ENCODE peak calls at places on chromosomes 13 and 19, in seven cellular contexts. W is H9, R is neural progenitor cell, I is PC-3, H is keratinocyte, P is kidney, S is GM12878. J is an unnamed sample.

GRCh38 chr19:33064117-33064777 is 441 bp downstream of the RHPN2 start:
- DNase-seq in W (peak; percentile 75), R (no peak), I (peak; percentile 29), H (no peak), P (peak; percentile 89), S (no peak), J (no peak)

GRCh38 chr13:87923713-87924112 is 252.5 kb downstream of the SLITRK5 start:
- DNase-seq in W (no peak), R (no peak), I (no peak), H (no peak), P (no peak), S (no peak), J (no peak)

GRCh38 chr19:51552996-51553725 is 17.9 kb upstream of the ZNF175 start:
- DNase-seq in W (peak; percentile 91), R (peak; percentile 88), I (peak; percentile 84), H (no peak), P (peak; percentile 80), S (no peak), J (peak; percentile 20)

GRCh38 chr13:94607939-94608338 is 6.3 kb downstream of the GPR180 start:
- DNase-seq in W (no peak), R (no peak), I (no peak), H (no peak), P (no peak), S (no peak), J (no peak)

GRCh38 chr13:44212633-44213387 is 160.8 kb upstream of the SERP2 start:
- DNase-seq in W (no peak), R (no peak), I (no peak), H (no peak), P (no peak), S (no peak), J (no peak)

GRCh38 chr19:19652482-19653295 is 9.2 kb upstream of the GMIP start:
- DNase-seq in W (no peak), R (no peak), I (peak; percentile 29), H (no peak), P (no peak), S (no peak), J (no peak)

GRCh38 chr19:19539738-19540703 is 2.0 kb downstream of the CILP2 start:
- DNase-seq in W (peak; percentile 94), R (peak; percentile 59), I (peak; percentile 50), H (peak; percentile 40), P (peak; percentile 87), S (no peak), J (no peak)

GRCh38 chr13:90047600-90047999 is 1299.9 kb upstream of the MIR17HG start:
- DNase-seq in W (no peak), R (no peak), I (no peak), H (no peak), P (no peak), S (no peak), J (no peak)

GRCh38 chr13:97466782-97467181 is 32.8 kb downstream of the RAP2A start:
- DNase-seq in W (no peak), R (no peak), I (no peak), H (no peak), P (no peak), S (no peak), J (no peak)

GRCh38 chr19:45117167-45117594 is 24.2 kb downstream of the PPP1R37 start:
- DNase-seq in W (no peak), R (peak; percentile 63), I (no peak), H (no peak), P (no peak), S (peak; percentile 73), J (no peak)

GRCh38 chr13:50365683-50366391 is 350.6 kb downstream of the KCNRG start:
- DNase-seq in W (no peak), R (no peak), I (peak; percentile 76), H (no peak), P (no peak), S (peak; percentile 67), J (no peak)

GRCh38 chr19:48495391-48495790 is 16.2 kb downstream of the LMTK3 start:
- DNase-seq in W (no peak), R (no peak), I (no peak), H (no peak), P (no peak), S (no peak), J (no peak)

GRCh38 chr13:28531195-28531955 is 36.4 kb upstream of the FLT1 start:
- DNase-seq in W (no peak), R (peak; percentile 79), I (peak; percentile 8), H (no peak), P (no peak), S (no peak), J (no peak)

GRCh38 chr13:87671031-87671823 is at the start of gene SLITRK5:
- DNase-seq in W (peak; percentile 88), R (peak; percentile 90), I (peak; percentile 74), H (no peak), P (peak; percentile 81), S (no peak), J (peak; percentile 57)

GRCh38 chr19:58279925-58280316 is 1.2 kb downstream of the ZNF8 start:
- DNase-seq in W (no peak), R (no peak), I (no peak), H (no peak), P (no peak), S (no peak), J (no peak)

DNA sequence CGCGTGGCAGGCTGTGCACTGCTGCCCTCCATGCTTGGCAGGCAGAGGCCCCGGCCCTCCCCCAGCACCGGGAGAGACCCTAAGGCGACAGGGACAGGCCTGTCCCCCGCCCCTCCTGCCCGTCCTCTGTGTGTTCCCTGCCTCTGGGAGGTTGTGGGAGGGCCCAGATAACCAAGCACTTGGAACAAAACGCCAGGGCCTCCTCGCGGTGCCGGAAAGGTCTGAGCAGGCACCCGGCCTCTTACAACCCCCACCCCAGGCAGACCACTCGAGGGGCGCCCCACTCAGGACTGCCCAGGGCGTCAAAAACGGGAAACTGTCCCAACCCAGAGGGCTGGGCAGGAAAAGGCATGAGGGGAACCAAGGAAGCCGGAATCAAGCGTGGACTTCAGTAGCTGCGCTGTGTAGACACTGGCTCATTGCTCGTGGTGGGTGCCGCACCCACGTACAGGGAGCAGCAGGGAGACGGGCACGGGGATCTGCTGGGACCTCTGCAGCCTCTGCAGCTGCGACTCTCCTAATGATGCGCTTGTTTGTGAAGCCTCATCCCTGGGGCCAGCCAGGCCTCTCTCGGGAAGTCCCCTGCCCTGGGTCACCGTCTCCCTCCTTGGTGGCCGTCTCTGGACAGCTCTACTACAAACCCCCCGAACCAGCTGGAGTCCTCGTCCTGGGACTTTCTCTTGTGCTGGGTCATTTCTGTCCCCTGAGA is 20.0 kb downstream of the GNA11 start:
- DNase-seq in W (no peak), R (no peak), I (no peak), H (no peak), P (peak; percentile 71), S (no peak), J (no peak)
- H3K9ac ChIP-seq in W (no peak overlapping the region), R (peak overlapping the region; percentile 3), I (no peak overlapping the region), H (no peak overlapping the region), P (no peak overlapping the region), S (no peak overlapping the region), J (no peak overlapping the region)

DNA sequence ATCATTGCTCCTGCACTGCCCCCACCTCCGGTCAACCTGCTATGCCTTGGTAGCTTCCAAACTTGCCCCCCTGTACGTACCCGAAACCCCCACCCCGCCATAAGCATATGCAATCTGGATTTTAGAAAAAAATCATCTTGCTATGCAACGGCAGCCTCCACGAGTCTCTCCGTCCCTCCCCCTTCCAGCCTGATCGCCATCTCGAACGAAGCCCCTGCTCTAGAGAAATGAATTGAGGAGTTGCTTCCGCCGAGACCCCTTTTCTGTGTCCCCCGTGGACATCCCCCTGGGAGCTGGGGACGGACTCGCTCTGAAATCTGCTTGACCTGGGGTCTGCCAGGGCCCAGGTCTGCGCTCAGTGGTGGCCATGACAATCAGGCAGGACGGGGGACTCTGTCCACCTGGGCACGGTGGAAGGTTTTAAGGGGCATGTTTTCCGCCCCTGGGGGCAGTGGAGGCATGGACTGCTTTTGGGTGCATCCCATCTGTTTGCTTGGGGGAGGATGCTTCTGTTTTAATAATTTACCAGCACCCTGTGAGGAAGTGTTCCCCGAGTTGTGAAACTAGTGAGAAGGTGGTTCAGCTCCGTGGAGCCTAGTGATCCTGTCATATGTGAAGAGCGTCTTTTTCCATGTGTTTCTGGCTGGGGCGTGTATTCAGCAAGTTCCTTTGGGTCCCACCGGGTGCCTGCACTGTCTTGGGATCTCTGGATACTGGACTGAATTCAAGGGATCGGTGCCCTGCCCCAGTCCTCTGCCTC is 1.0 kb downstream of the KDM4B start:
- DNase-seq in W (no peak), R (peak; percentile 31), I (peak; percentile 51), H (no peak), P (no peak), S (peak; percentile 27), J (no peak)
- H3K27ac ChIP-seq in W (no peak overlapping the region), R (no peak overlapping the region), I (no peak overlapping the region), H (peak overlapping the region; percentile 62), P (no peak overlapping the region), S (peak overlapping the region; percentile 31), J (no peak overlapping the region)

DNA sequence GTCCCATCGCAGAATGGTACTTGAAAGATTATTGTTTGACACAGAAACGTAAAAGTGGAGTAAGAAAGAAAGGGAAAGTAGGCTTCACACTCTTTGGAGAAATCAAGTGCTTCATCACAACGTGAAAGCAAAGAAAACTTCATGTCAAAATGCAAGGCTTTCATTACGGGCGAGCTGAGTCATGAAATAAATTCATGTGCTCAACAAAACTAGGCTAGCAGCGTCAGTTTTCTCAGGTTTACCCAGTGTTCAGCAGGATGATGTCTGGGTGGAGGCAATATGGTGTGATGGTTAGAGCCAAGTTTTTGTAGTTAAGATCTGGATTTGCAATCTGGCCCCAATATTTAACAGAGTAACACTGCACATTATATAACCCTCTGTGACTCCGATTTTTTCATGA is 128.0 kb downstream of the TRPC4 start:
- DNase-seq in W (no peak), R (no peak), I (no peak), H (no peak), P (no peak), S (no peak), J (no peak)
- H3K9ac ChIP-seq in W (no peak overlapping the region), R (no peak overlapping the region), I (no peak overlapping the region), H (no peak overlapping the region), P (no peak overlapping the region), S (no peak overlapping the region), J (no peak overlapping the region)

DNA sequence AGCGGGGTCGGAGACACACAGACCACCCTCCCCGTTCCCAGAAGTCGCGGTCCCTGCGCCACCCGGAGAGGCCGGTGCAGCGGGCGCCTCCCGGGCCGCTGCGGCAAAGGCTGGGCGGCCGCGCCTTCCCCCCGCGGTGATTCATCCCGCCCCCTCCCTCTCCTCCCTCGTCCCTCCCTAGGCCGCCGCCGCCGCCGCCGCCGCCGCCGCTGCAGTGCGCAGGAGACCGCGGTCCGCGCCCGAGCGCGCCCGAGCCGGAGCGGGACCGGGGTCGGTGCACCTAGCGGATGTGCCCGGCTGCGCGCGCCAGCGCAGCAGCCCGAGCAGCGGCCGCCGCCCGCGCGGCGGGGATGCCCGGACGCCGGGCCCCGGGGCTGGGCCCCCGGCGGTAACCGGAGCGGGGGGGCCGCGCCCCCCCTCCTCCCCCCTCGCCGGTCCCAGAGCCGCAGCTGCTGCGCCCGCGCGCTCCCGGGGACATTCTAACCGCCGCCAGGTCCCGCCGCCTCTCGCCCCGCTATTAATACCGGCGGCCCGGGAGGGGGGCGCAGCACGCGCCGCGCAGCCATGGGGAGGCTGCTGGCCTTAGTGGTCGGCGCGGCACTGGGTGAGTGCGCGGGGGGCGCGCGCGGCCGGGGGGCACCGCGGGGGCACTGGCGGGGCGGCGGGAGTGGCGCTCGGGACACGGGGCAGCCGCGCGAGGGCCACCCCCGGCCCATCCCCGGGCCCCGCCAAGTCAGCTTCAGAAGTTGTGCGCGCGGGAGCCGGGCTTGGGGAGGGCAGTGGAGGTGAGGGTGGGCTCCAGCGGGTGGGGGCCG is at the start of gene SCN1B:
- DNase-seq in W (peak; percentile 63), R (peak; percentile 89), I (peak; percentile 60), H (no peak), P (peak; percentile 88), S (no peak), J (no peak)
- H3K27ac ChIP-seq in W (no peak within 1 kb of the TSS), R (no peak within 1 kb of the TSS), I (no peak within 1 kb of the TSS), H (no peak within 1 kb of the TSS), P (no peak within 1 kb of the TSS), S (no peak within 1 kb of the TSS), J (no peak within 1 kb of the TSS)

GRCh38 chr19:53521373-53522202 is 16.4 kb upstream of the ZNF331 start:
- DNase-seq in W (no peak), R (no peak), I (peak; percentile 12), H (no peak), P (peak; percentile 76), S (no peak), J (no peak)
- H3K9ac ChIP-seq in W (peak overlapping the region; percentile 84), R (peak overlapping the region; percentile 50), I (peak overlapping the region; percentile 83), H (peak overlapping the region; percentile 75), P (no peak overlapping the region), S (peak overlapping the region; percentile 64), J (peak overlapping the region; percentile 83)

J was measured in SK-N-MC.